ENCODE peak calls at places on chromosome 16, in nine cellular contexts. M, R, X, Y, O, T, S, G and Z are unnamed samples.
A peak's percentile ranks its signal among the peaks of the same experiment; 100 is the strongest.

GRCh38 chr16:87074635-87075318 is 242.4 kb downstream of the C16orf95 start:
- DNase-seq in M (no peak), R (no peak), X (no peak), Y (peak; percentile 92), O (no peak), T (no peak), S (no peak), G (no peak), Z (no peak)

GRCh38 chr16:29126057-29126494 is 141.2 kb downstream of the LAT start:
- DNase-seq in M (peak; percentile 61), R (no peak), X (no peak), Y (no peak), O (no peak), T (no peak), S (no peak), G (no peak), Z (no peak)

GRCh38 chr16:80752563-80752962 is 51.8 kb downstream of the CDYL2 start:
- DNase-seq in M (no peak), R (no peak), X (no peak), Y (peak; percentile 11), O (no peak), T (no peak), S (no peak), G (no peak), Z (no peak)

GRCh38 chr16:82650804-82651203 is 24.0 kb downstream of the CDH13 start:
- DNase-seq in M (no peak), R (no peak), X (no peak), Y (no peak), O (no peak), T (no peak), S (no peak), G (no peak), Z (no peak)

GRCh38 chr16:10780628-10781027 is 37.0 kb downstream of the NUBP1 start:
- DNase-seq in M (no peak), R (no peak), X (no peak), Y (no peak), O (no peak), T (no peak), S (no peak), G (no peak), Z (no peak)

GRCh38 chr16:55735120-55735781 is 79.5 kb downstream of the SLC6A2 start:
- DNase-seq in M (no peak), R (no peak), X (no peak), Y (no peak), O (no peak), T (no peak), S (peak; percentile 9), G (no peak), Z (no peak)

GRCh38 chr16:16945207-16945606 is 525.6 kb downstream of the XYLT1 start:
- DNase-seq in M (no peak), R (no peak), X (no peak), Y (no peak), O (no peak), T (no peak), S (no peak), G (no peak), Z (no peak)

GRCh38 chr16:78770353-78771091 is 671.1 kb downstream of the WWOX start:
- DNase-seq in M (peak; percentile 77), R (peak; percentile 19), X (peak; percentile 76), Y (peak; percentile 22), O (no peak), T (peak; percentile 82), S (no peak), G (no peak), Z (peak; percentile 55)

GRCh38 chr16:12059216-12059769 is 82.8 kb downstream of the SNX29 start:
- DNase-seq in M (no peak), R (no peak), X (no peak), Y (no peak), O (no peak), T (no peak), S (no peak), G (no peak), Z (no peak)